ENCODE peak calls at places on chromosomes 2 and 18, in five cellular contexts. V is HCT116, A is GM23338, C is neural progenitor cell, P is GM23248. L is an unnamed sample.

GRCh38 chr18:13134551-13135401 is 83.8 kb upstream of the LDLRAD4 start:
- DNase-seq in V (no peak), A (no peak), C (no peak), P (no peak), L (no peak)

GRCh38 chr2:238462782-238463396 is 36.2 kb downstream of the ASB1 start:
- DNase-seq in V (peak; percentile 40), A (peak; percentile 70), C (peak; percentile 48), P (peak; percentile 65), L (peak; percentile 73)

GRCh38 chr2:164257794-164258193 is 363.5 kb downstream of the GRB14 start:
- DNase-seq in V (no peak), A (no peak), C (no peak), P (peak; percentile 36), L (no peak)

GRCh38 chr2:76640905-76641304 is 881.3 kb downstream of the LRRTM4 start:
- DNase-seq in V (no peak), A (no peak), C (no peak), P (no peak), L (no peak)

GRCh38 chr18:52499646-52500045 is 159.6 kb downstream of the DCC start:
- DNase-seq in V (no peak), A (no peak), C (no peak), P (no peak), L (peak; percentile 66)

GRCh38 chr18:31773774-31774476 is 13.2 kb upstream of the SLC25A52 start:
- DNase-seq in V (no peak), A (no peak), C (no peak), P (no peak), L (no peak)

GRCh38 chr18:76388891-76389423 is 106.1 kb downstream of the ZNF516 start:
- DNase-seq in V (no peak), A (no peak), C (no peak), P (no peak), L (no peak)

GRCh38 chr2:88099798-88100488 is 27.9 kb downstream of the FABP1 start:
- DNase-seq in V (peak; percentile 41), A (peak; percentile 97), C (peak; percentile 93), P (peak; percentile 63), L (peak; percentile 26)

GRCh38 chr2:234457421-234457820 is 39.5 kb downstream of the ARL4C start:
- DNase-seq in V (no peak), A (no peak), C (no peak), P (peak; percentile 33), L (peak; percentile 14)

GRCh38 chr2:11056614-11057013 is 98.7 kb upstream of the SLC66A3 start:
- DNase-seq in V (peak; percentile 87), A (no peak), C (no peak), P (peak; percentile 92), L (peak; percentile 77)

GRCh38 chr2:30488012-30488659 is 41.1 kb downstream of the LCLAT1 start:
- DNase-seq in V (no peak), A (no peak), C (no peak), P (peak; percentile 41), L (no peak)

GRCh38 chr2:22481507-22482217 is 903.3 kb upstream of the KLHL29 start:
- DNase-seq in V (no peak), A (no peak), C (no peak), P (no peak), L (no peak)

DNA sequence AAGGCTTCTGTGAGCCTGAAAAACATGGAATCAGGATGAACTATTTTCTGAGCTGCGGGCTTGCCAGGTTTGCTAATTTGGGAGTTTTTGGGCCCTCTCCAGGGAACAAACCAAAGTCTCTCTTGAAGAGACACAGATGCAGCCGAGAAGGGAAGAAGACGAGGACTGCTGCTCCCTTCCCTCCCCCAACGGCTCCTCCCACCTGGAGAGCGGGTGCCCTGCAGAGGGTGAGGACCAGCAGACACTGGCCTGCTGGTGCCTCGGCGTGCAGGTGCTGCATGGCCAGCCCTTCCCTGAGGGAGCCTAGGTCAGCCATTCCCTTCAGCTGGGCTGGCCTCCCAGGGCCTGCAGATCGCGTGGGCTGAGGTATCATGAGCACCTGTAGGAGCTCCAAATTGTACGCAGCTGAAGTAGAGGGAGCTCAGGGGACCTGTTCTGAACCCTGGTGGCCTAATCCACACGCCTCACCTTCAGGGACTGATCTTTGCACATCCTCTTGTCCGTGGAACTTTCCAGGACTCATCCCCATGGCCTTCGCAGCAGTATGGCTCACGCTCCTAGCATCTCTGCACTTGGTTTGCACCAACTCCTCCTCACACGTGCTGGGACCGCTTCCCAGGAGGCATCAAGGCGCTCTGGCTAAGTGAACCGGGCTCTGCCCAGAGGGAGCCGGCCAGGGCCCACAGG is 19.5 kb downstream of the EMX1 start:
- DNase-seq in V (no peak), A (no peak), C (no peak), P (peak; percentile 78), L (no peak)
- TF ChIP-seq EZH2 in V (no peak), A (no peak), C (no peak), P (no peak), L (no peak)

GRCh38 chr2:173613386-173613785 is 258.7 kb downstream of the CDCA7 start:
- DNase-seq in V (no peak), A (no peak), C (no peak), P (no peak), L (no peak)
- TF ChIP-seq EZH2phosphoT487 in V (no peak), A (no peak), C (no peak), P (no peak), L (no peak)

DNA sequence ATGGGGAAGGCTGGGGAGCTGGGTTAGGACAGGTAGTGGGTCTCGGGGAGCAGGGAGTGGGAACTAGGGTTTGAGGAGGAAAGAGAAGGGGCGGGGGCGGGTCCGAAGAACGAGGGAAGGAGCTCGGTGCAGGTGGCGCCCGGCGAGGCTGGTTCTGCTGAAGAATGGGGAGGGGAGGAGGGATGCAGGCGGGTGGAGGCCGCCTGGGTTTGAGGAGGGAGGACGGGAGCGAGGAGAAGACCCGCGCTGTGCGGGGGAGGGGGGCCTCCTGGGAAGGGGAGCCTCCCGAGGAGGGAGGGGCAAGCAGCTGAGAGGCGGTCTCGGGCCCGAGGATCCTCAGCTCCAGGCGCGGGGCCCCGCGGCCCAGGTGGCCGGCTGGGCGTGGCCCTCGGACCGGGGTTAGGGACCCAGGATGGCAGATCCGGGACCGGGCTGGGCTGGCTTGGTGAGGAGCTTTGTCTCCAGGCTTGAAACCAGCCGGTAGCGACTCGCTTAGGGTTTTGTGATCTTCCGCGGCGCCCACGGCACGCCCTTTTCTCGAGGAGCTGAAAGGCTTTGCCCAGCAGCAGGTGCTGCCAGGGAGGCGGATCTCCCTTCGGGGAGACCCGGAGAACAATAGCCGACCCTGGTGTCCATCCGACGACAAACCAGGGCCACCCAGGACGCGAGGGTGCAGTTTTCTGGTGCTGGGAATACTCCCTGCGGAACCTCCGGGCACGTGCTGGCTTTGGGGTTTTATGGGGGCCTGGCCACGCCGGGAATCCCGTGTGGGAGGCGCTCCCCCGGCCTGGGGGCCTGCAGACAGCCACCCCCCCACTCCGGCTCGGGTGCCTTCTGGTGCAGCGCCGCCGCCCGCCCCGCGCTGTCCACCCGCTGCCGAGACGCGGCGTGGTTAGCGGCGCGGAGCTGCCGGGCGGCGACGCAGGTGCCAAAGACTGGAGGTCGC is 1.4 kb downstream of the DPYSL5 start:
- DNase-seq in V (no peak), A (peak; percentile 82), C (peak; percentile 88), P (no peak), L (no peak)
- TF ChIP-seq EZH2 in V (no peak), A (peak; percentile 61), C (no peak), P (no peak), L (no peak)

DNA sequence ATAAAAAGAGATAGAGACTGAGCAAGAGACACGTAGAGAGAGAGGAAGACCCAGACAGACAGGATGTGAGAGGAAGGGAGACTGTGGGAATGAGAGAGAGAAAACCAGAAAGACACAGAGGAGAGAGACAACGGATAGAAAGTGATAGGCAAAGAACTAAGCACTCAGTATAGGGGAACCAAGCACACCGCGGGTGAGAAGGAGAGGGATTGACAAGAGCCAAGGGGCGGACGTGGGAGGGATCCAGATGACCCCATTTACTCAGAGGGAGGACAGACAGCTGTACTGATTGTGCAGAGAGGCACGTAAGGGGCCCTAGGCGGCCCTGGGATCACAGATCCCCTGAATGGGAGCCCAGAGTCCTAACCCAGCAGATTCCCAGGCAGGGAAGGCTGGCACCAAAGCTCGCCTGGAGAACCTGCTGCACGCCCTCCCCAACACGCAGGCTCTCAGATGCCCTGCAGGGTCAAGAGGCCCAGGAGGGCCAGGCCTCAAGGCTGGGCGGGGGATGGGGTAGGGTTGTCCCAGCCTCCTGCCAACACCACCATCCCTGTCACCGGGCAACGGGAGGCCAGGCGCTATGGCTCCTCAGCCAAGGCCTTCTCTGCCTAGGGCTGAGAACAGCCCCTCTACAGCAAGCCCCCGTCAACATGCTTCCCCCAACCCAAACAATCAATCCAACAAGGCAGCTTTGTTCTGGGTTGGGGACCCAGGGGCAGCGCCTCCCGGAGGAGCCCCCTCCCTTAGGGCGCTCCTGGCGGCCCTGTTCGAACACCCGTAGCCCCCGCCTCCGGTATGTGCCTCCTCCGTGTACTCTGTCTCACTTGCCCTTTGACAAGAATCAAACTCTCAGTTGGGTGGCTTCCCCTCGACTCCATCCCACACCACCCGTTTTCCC is 579 bp downstream of the LOXL3 start:
- DNase-seq in V (no peak), A (peak; percentile 59), C (peak; percentile 76), P (peak; percentile 63), L (no peak)
- TF ChIP-seq EZH2phosphoT487 in V (no peak), A (no peak), C (no peak), P (no peak), L (no peak)

DNA sequence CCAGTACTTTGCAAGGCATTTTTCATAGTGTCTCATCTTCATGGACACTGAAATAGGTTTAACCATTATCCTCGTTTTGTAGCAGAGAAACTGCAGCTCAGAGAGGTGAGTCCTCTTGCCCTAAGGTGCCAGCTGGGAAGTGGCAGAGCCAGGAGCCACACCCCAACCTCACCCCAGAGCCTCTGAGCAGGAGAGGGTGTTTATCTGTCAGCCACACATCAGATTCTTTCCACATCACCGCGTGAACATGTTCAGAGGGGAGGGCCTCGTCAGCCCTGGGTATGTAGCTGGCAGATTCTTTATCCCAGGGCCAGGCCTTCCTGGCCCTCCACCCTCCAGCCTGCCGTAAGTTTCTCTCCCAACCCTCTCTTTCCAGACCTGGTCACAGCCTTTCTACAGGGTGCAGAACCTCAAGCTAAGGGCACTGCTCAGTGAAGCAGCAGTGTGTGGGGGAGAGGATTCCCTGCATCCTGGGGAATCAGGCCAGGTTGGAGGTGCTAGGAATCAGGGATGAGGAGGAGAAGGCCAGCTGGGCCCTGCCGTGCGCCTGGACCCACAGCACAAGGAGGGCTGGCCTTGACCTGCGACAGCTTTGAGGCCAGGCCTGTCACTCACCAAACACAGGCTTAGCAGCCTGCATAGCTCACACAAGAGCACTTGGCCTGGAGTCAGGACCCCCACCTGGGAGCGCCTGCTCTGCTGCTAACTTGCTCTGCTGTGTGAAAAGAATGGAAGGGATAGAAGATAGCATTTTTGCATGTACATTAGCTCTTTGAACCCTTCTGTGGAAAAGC is 111.3 kb upstream of the MCFD2 start:
- DNase-seq in V (no peak), A (no peak), C (no peak), P (no peak), L (no peak)
- TF ChIP-seq EZH2 in V (no peak), A (no peak), C (no peak), P (no peak), L (no peak)

GRCh38 chr2:222052934-222053367 is 245.8 kb downstream of the PAX3 start:
- DNase-seq in V (peak; percentile 22), A (peak; percentile 92), C (peak; percentile 93), P (no peak), L (peak; percentile 17)
- TF ChIP-seq EZH2phosphoT487 in V (no peak), A (no peak), C (peak; percentile 11), P (no peak), L (no peak)

GRCh38 chr2:70904371-70905216 is 31.1 kb upstream of the ATP6V1B1 start:
- DNase-seq in V (no peak), A (peak; percentile 70), C (peak; percentile 81), P (no peak), L (no peak)
- TF ChIP-seq EZH2 in V (no peak), A (peak; percentile 83), C (peak; percentile 84), P (no peak), L (no peak)